ENCODE peak calls at places on chromosome 16, in six cellular contexts. R is RPMI7951, Q is amniotic stem cell, Y is NCI-H524 treated with DMSO at 0.1 percent for 48 hours, P is cerebellar nuclear complex, Z is NCI-H345. A is an unnamed sample.

GRCh38 chr16:3235856-3236669 is 1.1 kb upstream of the ZNF200 start:
- DNase-seq in Z (no peak), R (peak), P (no peak), Q (no peak), Y (no peak), A (no peak)

GRCh38 chr16:68590201-68590994 is 51.3 kb downstream of the ZFP90 start:
- DNase-seq in P (no peak), R (peak), Z (no peak), Q (no peak), Y (peak), A (peak)

GRCh38 chr16:67499159-67499558 is 15.8 kb upstream of the AGRP start:
- DNase-seq in Z (no peak), Y (no peak), R (no peak), P (no peak), Q (no peak), A (no peak)

GRCh38 chr16:83992624-83993023 is 24.6 kb downstream of the NECAB2 start:
- DNase-seq in Y (no peak), Z (no peak), Q (no peak), R (peak), P (no peak), A (no peak)

GRCh38 chr16:65414284-65414984 is 292.6 kb upstream of the CDH11 start:
- DNase-seq in R (peak), Y (no peak), P (no peak), Q (peak), Z (no peak), A (peak)

GRCh38 chr16:27729516-27730304 is 179.8 kb downstream of the KATNIP start:
- DNase-seq in Z (no peak), R (peak), P (no peak), Q (no peak), Y (no peak), A (no peak)

GRCh38 chr16:49563666-49564065 is 190.1 kb downstream of the C16orf78 start:
- DNase-seq in P (no peak), R (no peak), Q (no peak), Y (no peak), Z (no peak), A (no peak)

GRCh38 chr16:10494343-10495030 is 85.9 kb downstream of the EMP2 start:
- DNase-seq in R (no peak), Y (no peak), Q (no peak), P (no peak), Z (no peak), A (no peak)

GRCh38 chr16:87206646-87207451 is 110.3 kb downstream of the C16orf95 start:
- DNase-seq in R (peak), Z (no peak), P (no peak), Y (no peak), Q (peak), A (no peak)

GRCh38 chr16:86387461-86388440 is 122.6 kb upstream of the FOXF1 start:
- DNase-seq in Y (no peak), R (peak), P (no peak), Z (no peak), Q (peak), A (peak)

GRCh38 chr16:87968541-87968940 is 17.3 kb downstream of the BANP start:
- DNase-seq in R (no peak), Q (peak), P (no peak), Z (no peak), Y (no peak), A (no peak)

GRCh38 chr16:720990-721764 is at the start of gene ANTKMT:
- DNase-seq in R (peak), Q (peak), P (no peak), Y (no peak), Z (peak), A (no peak)

GRCh38 chr16:3861808-3862451 is 18.6 kb downstream of the CREBBP start:
- DNase-seq in Y (no peak), Z (no peak), Q (no peak), P (no peak), R (no peak), A (no peak)